ENCODE peak calls at places on chromosomes 13 and 19, in ten cellular contexts. B is memory B cell, P is ELF-1, G is NCI-H2029, Z is T-helper 9 cell, H is AG04449, T is glutamatergic neuron, A is adrenal gland, K is MG63, V is T-cell. W is an unnamed sample.

GRCh38 chr13:55410398-55411330 is 1730.1 kb upstream of the PRR20A start:
- DNase-seq in H (no peak), G (no peak), B (no peak), A (no peak), Z (no peak), K (no peak), V (no peak), T (no peak), P (peak; percentile 65), W (no peak)

GRCh38 chr19:56333506-56333905 is 18.9 kb upstream of the ZSCAN5A start:
- DNase-seq in G (peak; percentile 40), B (peak; percentile 47), K (peak; percentile 14), T (peak; percentile 24), A (no peak), H (no peak), P (no peak), Z (peak; percentile 19), V (peak; percentile 8), W (peak; percentile 21)

GRCh38 chr19:45455707-45456499 is 11.9 kb upstream of the FOSB start:
- DNase-seq in K (peak; percentile 99), H (peak; percentile 98), B (peak; percentile 32), T (peak; percentile 36), V (peak; percentile 35), Z (peak; percentile 65), A (peak; percentile 93), P (peak; percentile 99), G (peak; percentile 86), W (peak; percentile 98)

GRCh38 chr13:106532111-106532929 is 3.1 kb downstream of the EFNB2 start:
- DNase-seq in Z (no peak), H (no peak), P (peak; percentile 69), V (no peak), B (no peak), G (no peak), A (peak; percentile 29), T (peak; percentile 28), K (no peak), W (peak; percentile 10)

GRCh38 chr13:99982021-99982740 is 597 bp downstream of the ZIC2 start:
- DNase-seq in P (no peak), T (peak; percentile 66), G (no peak), H (no peak), V (no peak), B (no peak), A (no peak), Z (no peak), K (no peak), W (peak; percentile 34)

GRCh38 chr19:14507704-14508246 is 10.4 kb downstream of the DNAJB1 start:
- DNase-seq in G (no peak), P (no peak), T (no peak), B (no peak), K (no peak), Z (no peak), H (no peak), A (no peak), V (no peak), W (no peak)

GRCh38 chr13:109156181-109156935 is 526.9 kb downstream of the MYO16 start:
- DNase-seq in A (no peak), T (no peak), V (no peak), H (peak; percentile 45), B (no peak), G (no peak), Z (no peak), P (no peak), K (peak; percentile 78), W (peak; percentile 17)

GRCh38 chr13:61891420-61891819 is 475.8 kb upstream of the PCDH20 start:
- DNase-seq in T (no peak), V (no peak), Z (no peak), B (no peak), P (no peak), K (no peak), G (no peak), H (no peak), A (no peak), W (no peak)

GRCh38 chr19:41354343-41354974 is 737 bp upstream of the TGFB1 start:
- DNase-seq in H (no peak), A (no peak), P (no peak), G (no peak), Z (no peak), B (no peak), K (no peak), V (no peak), T (no peak), W (no peak)

GRCh38 chr13:37127706-37128241 is 22.3 kb upstream of the CSNK1A1L start:
- DNase-seq in K (peak; percentile 57), P (no peak), Z (no peak), V (no peak), B (no peak), A (no peak), H (peak; percentile 40), T (no peak), G (no peak), W (no peak)

GRCh38 chr19:38743394-38744297 is 628 bp downstream of the CAPN12 start:
- DNase-seq in B (no peak), V (no peak), Z (no peak), G (no peak), H (no peak), T (no peak), P (peak; percentile 4), K (no peak), A (no peak), W (no peak)

GRCh38 chr19:1182727-1183126 is 8.7 kb upstream of the SBNO2 start:
- DNase-seq in Z (no peak), T (no peak), G (no peak), H (no peak), P (no peak), B (no peak), A (no peak), K (no peak), V (no peak), W (peak; percentile 37)

GRCh38 chr13:103525530-103525929 is 459.3 kb upstream of the SLC10A2 start:
- DNase-seq in G (no peak), A (no peak), H (no peak), P (no peak), T (no peak), V (no peak), K (no peak), B (no peak), Z (no peak), W (no peak)

GRCh38 chr19:23823952-23824389 is 65.3 kb upstream of the ZNF681 start:
- DNase-seq in G (peak; percentile 61), H (no peak), Z (peak; percentile 2), K (no peak), V (no peak), P (peak; percentile 82), T (peak; percentile 32), A (no peak), B (peak; percentile 9), W (no peak)

GRCh38 chr13:49403966-49404365 is 39.9 kb downstream of the CAB39L start:
- DNase-seq in Z (no peak), V (no peak), H (no peak), K (no peak), A (no peak), B (no peak), T (no peak), P (no peak), G (no peak), W (no peak)

GRCh38 chr19:2149980-2150793 is 1.2 kb downstream of the AP3D1 start:
- DNase-seq in V (no peak), H (no peak), P (peak; percentile 30), B (no peak), T (no peak), G (peak; percentile 57), A (no peak), K (peak; percentile 30), Z (no peak), W (peak; percentile 26)

GRCh38 chr13:102255409-102255808 is 146.4 kb downstream of the FGF14 start:
- DNase-seq in H (no peak), K (no peak), V (no peak), T (no peak), B (no peak), P (no peak), G (no peak), A (no peak), Z (no peak), W (no peak)

GRCh38 chr13:24264976-24265375 is 44.4 kb upstream of the C1QTNF9 start:
- DNase-seq in Z (peak; percentile 68), K (no peak), A (no peak), T (no peak), P (no peak), G (no peak), V (peak; percentile 77), H (no peak), B (no peak), W (peak; percentile 51)

GRCh38 chr19:53394522-53394973 is 401 bp upstream of the ZNF765 start:
- DNase-seq in G (no peak), K (peak; percentile 62), V (no peak), B (no peak), P (peak; percentile 91), H (no peak), Z (no peak), A (peak; percentile 48), T (peak; percentile 80), W (peak; percentile 45)

GRCh38 chr13:80618777-80619176 is 277.9 kb upstream of the SPRY2 start:
- DNase-seq in V (no peak), T (no peak), Z (no peak), G (no peak), K (no peak), H (no peak), B (no peak), P (no peak), A (no peak), W (no peak)

GRCh38 chr19:923551-924211 is 2.2 kb upstream of the ARID3A start:
- DNase-seq in K (no peak), A (peak; percentile 26), H (no peak), G (no peak), T (no peak), Z (no peak), V (no peak), B (no peak), P (no peak), W (no peak)

GRCh38 chr13:63446329-63446728 is 2030.7 kb upstream of the PCDH20 start:
- DNase-seq in P (no peak), Z (no peak), T (no peak), G (no peak), K (no peak), A (no peak), H (no peak), B (no peak), V (no peak), W (no peak)

GRCh38 chr13:110665491-110666254 is 40.2 kb downstream of the CARS2 start:
- DNase-seq in A (no peak), T (no peak), P (no peak), Z (no peak), G (no peak), K (no peak), H (no peak), V (no peak), B (peak; percentile 28), W (no peak)

GRCh38 chr19:7262470-7262869 is 31.7 kb downstream of the INSR start:
- DNase-seq in K (no peak), B (no peak), Z (no peak), A (no peak), P (no peak), H (no peak), T (no peak), V (no peak), G (no peak), W (no peak)

GRCh38 chr13:106491928-106492327 is 43.5 kb downstream of the EFNB2 start:
- DNase-seq in P (no peak), T (no peak), V (no peak), A (no peak), H (no peak), G (no peak), B (no peak), K (no peak), Z (no peak), W (no peak)

GRCh38 chr13:98496239-98496668 is 80.7 kb downstream of the STK24 start:
- DNase-seq in B (no peak), G (no peak), T (no peak), A (no peak), V (no peak), Z (no peak), H (no peak), K (no peak), P (no peak), W (no peak)

GRCh38 chr13:48908381-48909087 is 67.2 kb upstream of the FNDC3A start:
- DNase-seq in A (peak; percentile 34), T (no peak), K (peak; percentile 71), Z (no peak), B (no peak), H (no peak), P (no peak), G (no peak), V (no peak), W (peak; percentile 1)

GRCh38 chr19:2371656-2372055 is 11.6 kb downstream of the TMPRSS9 start:
- DNase-seq in G (no peak), P (no peak), T (no peak), V (no peak), Z (no peak), H (no peak), A (no peak), K (peak; percentile 39), B (no peak), W (no peak)

W was measured in thyroid gland.